ENCODE peak calls at places on chromosome 15, in five cellular contexts. O, M, G, C and T are unnamed samples.

GRCh38 chr15:101554115-101554915 is 64.8 kb upstream of the PCSK6 start:
- DNase-seq in O (no peak), M (no peak), G (no peak), C (no peak), T (no peak)

GRCh38 chr15:90594297-90594696 is 64.6 kb downstream of the CRTC3 start:
- DNase-seq in O (peak), M (peak), G (peak), C (no peak), T (peak)

GRCh38 chr15:42021593-42021992 is 751 bp upstream of the PLA2G4E start:
- DNase-seq in O (no peak), M (no peak), G (no peak), C (no peak), T (peak)

GRCh38 chr15:64681424-64682024 is 93.9 kb downstream of the RBPMS2 start:
- DNase-seq in O (peak), M (no peak), G (peak), C (peak), T (no peak)

GRCh38 chr15:72353266-72353665 is 22.5 kb downstream of the HEXA start:
- DNase-seq in O (no peak), M (no peak), G (no peak), C (no peak), T (no peak)

GRCh38 chr15:63495343-63495742 is 9.1 kb upstream of the USP3 start:
- DNase-seq in O (no peak), M (no peak), G (no peak), C (no peak), T (no peak)

GRCh38 chr15:47715856-47716445 is 1.4 kb upstream of the SEMA6D start:
- DNase-seq in O (peak), M (no peak), G (no peak), C (no peak), T (no peak)

GRCh38 chr15:62277816-62278394 is 112.8 kb upstream of the C2CD4B start:
- DNase-seq in O (no peak), M (no peak), G (no peak), C (no peak), T (no peak)

GRCh38 chr15:25543156-25543555 is 104.3 kb upstream of the UBE3A start:
- DNase-seq in O (peak), M (peak), G (no peak), C (no peak), T (no peak)

GRCh38 chr15:33608714-33609113 is 297.9 kb downstream of the RYR3 start:
- DNase-seq in O (no peak), M (no peak), G (no peak), C (no peak), T (no peak)

GRCh38 chr15:50148362-50148963 is 29.4 kb upstream of the ATP8B4 start:
- DNase-seq in O (no peak), M (no peak), G (peak), C (peak), T (no peak)

GRCh38 chr15:28725556-28725955 is 13.3 kb upstream of the GOLGA8M start:
- DNase-seq in O (no peak), M (no peak), G (no peak), C (no peak), T (no peak)

GRCh38 chr15:100337422-100338044 is 4.2 kb downstream of the ADAMTS17 start:
- DNase-seq in O (no peak), M (no peak), G (no peak), C (no peak), T (no peak)

GRCh38 chr15:25892126-25892525 is 29.0 kb upstream of the ATP10A start:
- DNase-seq in O (no peak), M (no peak), G (no peak), C (no peak), T (no peak)

GRCh38 chr15:89490081-89490480 is 6.3 kb downstream of the RHCG start:
- DNase-seq in O (no peak), M (peak), G (no peak), C (no peak), T (peak)

GRCh38 chr15:30984118-30984517 is 7.3 kb downstream of the MTMR10 start:
- DNase-seq in O (no peak), M (no peak), G (no peak), C (no peak), T (no peak)

GRCh38 chr15:61228025-61228901 is 839 bp downstream of the RORA start:
- DNase-seq in O (peak), M (no peak), G (no peak), C (peak), T (no peak)

GRCh38 chr15:85624241-85624855 is 170.4 kb downstream of the KLHL25 start:
- DNase-seq in O (no peak), M (no peak), G (no peak), C (no peak), T (no peak)

GRCh38 chr15:62566248-62566647 is 401.2 kb upstream of the C2CD4B start:
- DNase-seq in O (no peak), M (no peak), G (no peak), C (no peak), T (no peak)

GRCh38 chr15:28021281-28022039 is 77.7 kb downstream of the OCA2 start:
- DNase-seq in O (peak), M (no peak), G (peak), C (peak), T (peak)

GRCh38 chr15:63905558-63906265 is 72.0 kb upstream of the HERC1 start:
- DNase-seq in O (no peak), M (no peak), G (no peak), C (no peak), T (no peak)

GRCh38 chr15:58146734-58147133 is 8.6 kb downstream of the AQP9 start:
- DNase-seq in O (peak), M (no peak), G (no peak), C (no peak), T (no peak)

GRCh38 chr15:23877502-23878412 is 190.7 kb upstream of the NDN start:
- DNase-seq in O (peak), M (peak), G (peak), C (peak), T (no peak)

GRCh38 chr15:42457445-42458442 is 33.2 kb downstream of the ZNF106 start:
- DNase-seq in O (peak), M (peak), G (no peak), C (peak), T (no peak)